ENCODE peak calls at places on chromosomes 16 and 17, in nine cellular contexts. P is mucosa of descending colon; A is A549; Z is omental fat pad; S is CD8-positive, alpha-beta T cell; W is cardiac muscle cell; B is testis; U is fibroblast of pulmonary artery; R is fibroblast of lung. N is an unnamed sample.

GRCh38 chr16:88941933-88942909 is 34.8 kb downstream of the CBFA2T3 start:
- DNase-seq in S (peak; percentile 77), Z (no peak), W (peak; percentile 25), B (peak; percentile 50), P (no peak), A (peak; percentile 29), U (peak; percentile 12), R (no peak), N (no peak)

GRCh38 chr17:16945513-16946201 is 26.3 kb downstream of the TNFRSF13B start:
- DNase-seq in B (peak; percentile 6), Z (no peak), W (no peak), S (peak; percentile 42), U (no peak), R (no peak), P (no peak), A (no peak), N (no peak)

GRCh38 chr17:17647521-17648178 is 33.6 kb upstream of the RAI1 start:
- DNase-seq in U (no peak), W (no peak), Z (no peak), A (no peak), S (no peak), B (no peak), P (no peak), R (no peak), N (no peak)

GRCh38 chr17:63480826-63481487 is 4.1 kb downstream of the ACE start:
- DNase-seq in P (no peak), W (no peak), S (no peak), Z (no peak), A (no peak), R (no peak), B (no peak), U (no peak), N (no peak)

GRCh38 chr17:28524476-28525415 is 18.6 kb downstream of the FOXN1 start:
- DNase-seq in Z (no peak), U (peak; percentile 57), W (peak; percentile 71), R (peak; percentile 74), B (no peak), P (peak; percentile 57), S (no peak), A (peak; percentile 70), N (peak; percentile 83)

GRCh38 chr16:71853413-71853812 is 7.6 kb downstream of the ATXN1L start:
- DNase-seq in U (no peak), B (no peak), A (no peak), R (no peak), S (no peak), W (no peak), P (no peak), Z (no peak), N (no peak)

GRCh38 chr16:46857261-46857962 is 26.4 kb upstream of the C16orf87 start:
- DNase-seq in U (peak; percentile 63), W (peak; percentile 50), A (peak; percentile 61), R (peak; percentile 67), P (no peak), S (no peak), B (peak; percentile 23), Z (no peak), N (peak; percentile 6)

GRCh38 chr17:13931111-13931526 is 138.2 kb upstream of the COX10 start:
- DNase-seq in W (peak; percentile 70), P (no peak), U (peak; percentile 23), B (no peak), R (peak; percentile 68), Z (no peak), S (no peak), A (no peak), N (no peak)

GRCh38 chr16:24409045-24409444 is 130.3 kb upstream of the RBBP6 start:
- DNase-seq in S (no peak), P (no peak), U (no peak), Z (no peak), R (no peak), A (peak; percentile 55), W (no peak), B (no peak), N (no peak)

GRCh38 chr17:77681820-77682219 is 276.7 kb upstream of the TNRC6C start:
- DNase-seq in P (no peak), R (peak; percentile 4), A (no peak), B (peak; percentile 80), Z (no peak), W (peak; percentile 59), S (no peak), U (peak; percentile 16), N (peak; percentile 82)

GRCh38 chr17:51833045-51833444 is 325.5 kb downstream of the CA10 start:
- DNase-seq in W (no peak), S (no peak), R (no peak), Z (no peak), P (no peak), A (no peak), B (no peak), U (no peak), N (no peak)

GRCh38 chr17:7043544-7044268 is at the start of gene SLC16A11:
- DNase-seq in W (peak; percentile 61), A (no peak), Z (no peak), P (peak; percentile 69), S (peak; percentile 60), U (peak; percentile 52), B (peak; percentile 54), R (no peak), N (no peak)

GRCh38 chr16:55292491-55292890 is 31.5 kb upstream of the IRX6 start:
- DNase-seq in R (no peak), A (no peak), P (no peak), Z (no peak), B (no peak), S (no peak), W (no peak), U (no peak), N (no peak)

GRCh38 chr16:55297062-55297909 is 26.7 kb upstream of the IRX6 start:
- DNase-seq in B (no peak), P (no peak), W (no peak), R (peak; percentile 70), U (no peak), Z (no peak), A (no peak), S (no peak), N (peak; percentile 44)

GRCh38 chr16:55294947-55295346 is 29.1 kb upstream of the IRX6 start:
- DNase-seq in S (no peak), B (no peak), A (no peak), U (no peak), W (no peak), P (no peak), R (peak; percentile 36), Z (no peak), N (no peak)

GRCh38 chr16:55291847-55292246 is 32.2 kb upstream of the IRX6 start:
- DNase-seq in B (no peak), W (no peak), A (no peak), S (no peak), Z (no peak), U (no peak), P (no peak), R (no peak), N (no peak)

GRCh38 chr16:55294129-55294528 is 29.9 kb upstream of the IRX6 start:
- DNase-seq in B (no peak), U (no peak), W (no peak), S (no peak), Z (no peak), A (no peak), R (no peak), P (no peak), N (no peak)
- TF ChIP-seq CTCF in B (no peak), U (no peak), W (no peak), S (no peak), Z (no peak), A (no peak), R (no peak), P (no peak), N (peak; percentile 47)

DNA sequence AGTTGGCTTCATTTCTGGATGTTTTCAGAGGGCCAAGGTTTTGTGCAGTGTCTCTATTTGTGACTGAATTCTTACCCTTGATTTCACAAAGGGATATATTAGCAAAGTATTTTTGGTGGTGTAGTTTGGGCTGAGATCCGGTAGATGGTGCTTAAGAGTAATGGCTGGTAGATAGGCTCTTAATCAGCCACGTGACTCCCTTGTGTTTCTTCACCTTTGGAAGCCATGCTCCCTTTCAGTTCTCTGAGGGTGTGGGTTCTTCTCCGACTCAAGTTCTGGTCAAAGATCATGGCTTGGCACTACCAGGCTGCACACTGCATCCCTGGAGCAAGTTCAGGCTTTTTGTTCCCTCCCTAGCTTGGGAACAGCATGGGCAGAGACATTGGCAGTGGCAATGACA is 887.3 kb downstream of the CDH8 start:
- DNase-seq in A (peak; percentile 7), R (no peak), U (no peak), Z (no peak), B (no peak), W (no peak), P (no peak), S (no peak), N (no peak)
- TF ChIP-seq CTCF in A (no peak), R (no peak), U (no peak), Z (no peak), B (no peak), W (no peak), P (no peak), S (no peak), N (peak; percentile 46)

GRCh38 chr16:76106647-76107046 is 170.6 kb upstream of the CNTNAP4 start:
- DNase-seq in W (no peak), S (no peak), U (no peak), B (no peak), P (no peak), R (no peak), Z (no peak), A (no peak), N (no peak)

DNA sequence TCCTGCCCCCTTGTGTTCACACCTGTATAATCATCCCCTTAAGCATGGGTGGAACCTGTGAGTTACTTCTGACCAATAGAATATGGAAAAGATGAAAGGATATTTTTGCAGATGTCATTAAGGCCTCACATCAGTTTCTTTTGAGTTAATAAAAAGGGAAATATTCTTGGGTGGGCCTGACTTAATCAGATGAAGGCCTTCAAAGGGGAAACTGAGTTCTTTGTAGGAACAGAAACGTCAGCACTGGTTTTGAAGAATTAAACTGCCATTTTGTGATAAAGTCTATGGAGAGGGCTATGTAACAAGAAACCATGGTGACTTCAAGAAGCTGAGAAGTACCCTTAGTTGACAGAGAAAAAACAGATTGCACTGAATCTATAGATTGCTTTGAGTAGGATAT is 168.7 kb upstream of the CNTNAP4 start:
- DNase-seq in P (no peak), S (no peak), R (no peak), W (no peak), B (no peak), A (no peak), U (no peak), Z (no peak), N (no peak)
- TF ChIP-seq CTCF in P (no peak), S (no peak), R (no peak), W (no peak), B (no peak), A (no peak), U (no peak), Z (no peak), N (no peak)

GRCh38 chr17:76565728-76566612 is 19.7 kb downstream of the ST6GALNAC2 start:
- DNase-seq in W (no peak), R (no peak), B (no peak), S (no peak), U (no peak), A (no peak), P (no peak), Z (no peak), N (no peak)
- TF ChIP-seq CTCF in W (no peak), R (no peak), B (no peak), S (no peak), U (no peak), A (peak; percentile 11), P (no peak), Z (no peak), N (no peak)

GRCh38 chr16:80674884-80675283 is 129.5 kb downstream of the CDYL2 start:
- DNase-seq in Z (no peak), R (no peak), B (no peak), S (no peak), A (no peak), P (no peak), U (no peak), W (no peak), N (no peak)
- TF ChIP-seq CTCF in Z (no peak), R (no peak), B (no peak), S (no peak), A (no peak), P (no peak), U (no peak), W (no peak), N (no peak)

N was measured in LNCaP clone FGC.